ENCODE peak calls at places on chromosomes 2 and 18, in four cellular contexts. J is aorta; U is naive thymus-derived CD4-positive, alpha-beta T cell; X is right atrium auricular region. Z is an unnamed sample.
A peak's percentile ranks its signal among the peaks of the same experiment; 100 is the strongest.

GRCh38 chr2:241612156-241613017 is 24.6 kb downstream of the THAP4 start:
- DNase-seq in U (no peak), J (no peak), X (no peak), Z (no peak)

GRCh38 chr18:25233582-25234362 is 118.2 kb downstream of the ZNF521 start:
- DNase-seq in U (no peak), J (no peak), X (no peak), Z (no peak)

GRCh38 chr2:237615631-237616249 is 11.6 kb upstream of the LRRFIP1 start:
- DNase-seq in U (no peak), X (no peak), J (no peak), Z (no peak)

GRCh38 chr2:70905443-70905842 is 30.3 kb upstream of the ATP6V1B1 start:
- DNase-seq in X (no peak), U (no peak), J (no peak), Z (no peak)

GRCh38 chr2:69714024-69714423 is 27.9 kb upstream of the ANXA4 start:
- DNase-seq in J (no peak), U (no peak), X (no peak), Z (no peak)

GRCh38 chr18:53380063-53380639 is 844.3 kb downstream of the MBD2 start:
- DNase-seq in U (no peak), J (no peak), X (no peak), Z (peak; percentile 48)

GRCh38 chr18:48904086-48904485 is 46.7 kb downstream of the SMAD7 start:
- DNase-seq in J (no peak), U (no peak), X (no peak), Z (no peak)

GRCh38 chr2:67057901-67058703 is 339.0 kb upstream of the ETAA1 start:
- DNase-seq in U (no peak), X (no peak), J (no peak), Z (no peak)

GRCh38 chr18:25739356-25739755 is 351.1 kb downstream of the SS18 start:
- DNase-seq in J (no peak), U (no peak), X (no peak), Z (no peak)

GRCh38 chr18:8747440-8747937 is 42.1 kb downstream of the MTCL1 start:
- DNase-seq in J (no peak), X (peak; percentile 38), U (no peak), Z (no peak)

GRCh38 chr2:239735131-239735828 is 289.9 kb downstream of the NDUFA10 start:
- DNase-seq in J (peak; percentile 38), U (no peak), X (no peak), Z (no peak)

GRCh38 chr2:159285929-159286708 is at the start of gene WDSUB1:
- DNase-seq in U (peak; percentile 7), J (peak; percentile 89), X (peak; percentile 73), Z (no peak)

GRCh38 chr18:3110034-3110752 is 97.2 kb upstream of the LPIN2 start:
- DNase-seq in J (no peak), U (no peak), X (no peak), Z (no peak)

GRCh38 chr2:196601430-196602306 is 37.8 kb upstream of the CCDC150 start:
- DNase-seq in J (peak; percentile 82), X (peak; percentile 83), U (no peak), Z (no peak)

GRCh38 chr2:39942970-39943369 is 163.9 kb upstream of the THUMPD2 start:
- DNase-seq in X (no peak), J (no peak), U (no peak), Z (no peak)

GRCh38 chr2:37636209-37637077 is 35.0 kb downstream of the CDC42EP3 start:
- DNase-seq in X (no peak), U (no peak), J (no peak), Z (no peak)

GRCh38 chr2:68426885-68427579 is 40.1 kb downstream of the FBXO48 start:
- DNase-seq in U (no peak), X (no peak), J (no peak), Z (no peak)

GRCh38 chr2:150400849-150401248 is 86.6 kb downstream of the RND3 start:
- DNase-seq in U (no peak), X (no peak), J (no peak), Z (no peak)

GRCh38 chr2:191885650-191886049 is 38.8 kb upstream of the CAVIN2 start:
- DNase-seq in U (no peak), J (no peak), X (no peak), Z (no peak)

GRCh38 chr2:189866296-189866695 is 82.0 kb downstream of the PMS1 start:
- DNase-seq in J (no peak), U (no peak), X (no peak), Z (no peak)

GRCh38 chr2:202762546-202762945 is 109.0 kb downstream of the ICA1L start:
- DNase-seq in U (peak; percentile 69), J (no peak), X (no peak), Z (no peak)

GRCh38 chr2:238104071-238104511 is 4.0 kb downstream of the ESPNL start:
- DNase-seq in J (peak; percentile 69), U (no peak), X (no peak), Z (no peak)

GRCh38 chr2:151916632-151917031 is 88.4 kb upstream of the ARL5A start:
- DNase-seq in J (no peak), X (no peak), U (no peak), Z (no peak)

GRCh38 chr2:241868661-241869081 is 858 bp upstream of the RTP5 start:
- DNase-seq in J (no peak), U (no peak), X (no peak), Z (no peak)

GRCh38 chr2:226151157-226151556 is 648.5 kb downstream of the IRS1 start:
- DNase-seq in X (no peak), J (no peak), U (no peak), Z (no peak)

GRCh38 chr2:189267925-189268579 is 88.5 kb upstream of the COL5A2 start:
- DNase-seq in X (no peak), U (no peak), J (no peak), Z (no peak)

GRCh38 chr18:37564796-37565137 is 831 bp downstream of the CELF4 start:
- DNase-seq in X (no peak), U (no peak), J (peak; percentile 88), Z (no peak)

GRCh38 chr2:232438951-232439757 is 16.8 kb upstream of the ALPI start:
- DNase-seq in U (peak; percentile 28), X (no peak), J (peak; percentile 67), Z (no peak)

GRCh38 chr2:69013123-69013836 is at the start of gene ANTXR1:
- DNase-seq in X (no peak), J (peak; percentile 81), U (peak; percentile 24), Z (peak; percentile 43)

GRCh38 chr2:120765911-120766757 is 30.5 kb downstream of the GLI2 start:
- DNase-seq in U (no peak), X (peak; percentile 95), J (peak; percentile 89), Z (no peak)

DNA sequence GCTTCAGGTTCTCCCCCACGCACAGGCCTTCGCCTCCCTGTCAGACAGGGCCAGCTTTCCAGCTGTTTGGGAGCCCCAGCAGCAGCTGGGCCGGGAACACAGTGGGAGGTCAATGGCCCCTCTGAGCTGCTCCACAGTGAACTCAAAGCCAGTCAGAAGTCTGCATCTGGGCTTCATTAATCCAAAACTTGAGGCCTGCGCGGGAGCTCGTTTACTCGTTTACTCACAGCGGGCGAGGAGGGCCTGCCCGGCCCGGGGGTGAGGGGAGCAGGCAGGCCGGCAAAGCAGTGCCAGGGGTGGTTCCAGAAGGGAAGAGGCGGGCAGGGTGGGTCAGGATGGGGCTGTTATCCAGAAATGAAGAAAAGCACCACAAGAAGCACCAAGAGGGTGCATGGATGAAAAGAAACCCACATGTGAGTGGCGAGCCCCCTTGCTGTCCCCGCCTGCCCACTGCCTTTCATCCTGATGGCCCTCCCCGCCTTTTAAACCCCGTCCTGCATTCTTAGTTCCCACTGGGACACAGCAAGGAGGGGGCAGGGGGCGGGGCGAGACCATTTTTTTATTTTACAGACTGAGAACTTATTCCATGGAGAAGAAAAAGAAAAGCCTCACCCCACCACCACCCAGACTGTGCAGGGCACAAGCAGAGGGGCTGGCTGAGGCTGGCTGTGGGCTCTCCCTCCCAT is 37.0 kb upstream of the SEMA4C start:
- DNase-seq in U (no peak), X (peak; percentile 81), J (peak; percentile 85), Z (no peak)
- H3K4me3 ChIP-seq in U (no peak overlapping the region), X (peak overlapping the region; percentile 32), J (no peak overlapping the region), Z (no peak overlapping the region)

GRCh38 chr2:217829420-217829819 is 173.4 kb downstream of the TNS1 start:
- DNase-seq in X (no peak), U (no peak), J (peak; percentile 55), Z (no peak)
- H3K27ac ChIP-seq in X (peak overlapping the region; percentile 56), U (no peak overlapping the region), J (peak overlapping the region; percentile 25), Z (no peak overlapping the region)

GRCh38 chr2:41925009-41925408 is 122.8 kb upstream of the PKDCC start:
- DNase-seq in U (no peak), X (no peak), J (no peak), Z (no peak)
- H3K4me3 ChIP-seq in U (no peak overlapping the region), X (no peak overlapping the region), J (no peak overlapping the region), Z (no peak overlapping the region)

DNA sequence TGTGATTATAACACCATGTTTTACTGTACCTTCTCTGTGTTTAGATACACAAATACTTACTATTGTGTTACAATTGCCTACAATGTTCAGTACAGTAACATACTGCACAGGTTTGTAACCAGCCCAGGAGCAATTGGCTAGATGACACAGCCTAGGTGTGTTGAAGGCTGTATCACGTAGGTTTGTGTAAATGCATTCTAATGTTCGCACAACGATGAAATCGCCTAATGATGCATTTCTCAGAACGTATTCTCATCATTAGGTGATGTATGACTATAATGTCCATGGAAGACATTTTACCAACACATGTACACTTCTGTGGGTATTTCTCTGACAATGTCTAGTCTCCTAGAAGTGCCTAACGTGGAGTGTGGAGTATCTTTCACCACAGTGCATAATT is 165.9 kb upstream of the KLF7 start:
- DNase-seq in X (no peak), J (no peak), U (no peak), Z (no peak)
- H3K27ac ChIP-seq in X (no peak overlapping the region), J (no peak overlapping the region), U (no peak overlapping the region), Z (no peak overlapping the region)

Z was measured in iPS DF 6.9.